ENCODE peak calls at places on chromosomes 6 and 20, in nine cellular contexts. C is transverse colon; F is stimulated activated CD8-positive, alpha-beta memory T cell treated with anti-CD3 and anti-CD28 coated beads, Interleukin-4, amount 100 ng/mL, for 1 hour; G is stomach; Q is renal cortical epithelial cell; K is GM04503; P is omental fat pad; A is tibial artery; V is epithelial cell of esophagus. L is an unnamed sample.
A peak's percentile ranks its signal among the peaks of the same experiment; 100 is the strongest.

GRCh38 chr6:32940656-32941411 is at the start of gene HLA-DMB:
- DNase-seq in C (peak; percentile 61), F (no peak), G (peak; percentile 67), Q (peak; percentile 93), K (no peak), P (no peak), A (peak; percentile 62), V (peak; percentile 84), L (peak; percentile 97)

GRCh38 chr20:22576733-22577514 is 7.4 kb downstream of the FOXA2 start:
- DNase-seq in C (no peak), F (no peak), G (no peak), Q (no peak), K (no peak), P (no peak), A (no peak), V (no peak), L (no peak)

GRCh38 chr6:142419071-142419470 is 117.3 kb downstream of the ADGRG6 start:
- DNase-seq in C (no peak), F (no peak), G (no peak), Q (no peak), K (no peak), P (no peak), A (no peak), V (no peak), L (no peak)

GRCh38 chr6:139588734-139589418 is 214.4 kb upstream of the CITED2 start:
- DNase-seq in C (no peak), F (no peak), G (no peak), Q (peak; percentile 59), K (no peak), P (no peak), A (no peak), V (peak; percentile 38), L (no peak)

GRCh38 chr6:131331146-131331545 is 195.9 kb downstream of the AKAP7 start:
- DNase-seq in C (no peak), F (no peak), G (peak; percentile 27), Q (no peak), K (no peak), P (no peak), A (no peak), V (no peak), L (no peak)

GRCh38 chr20:59770270-59770669 is 163.2 kb downstream of the SYCP2 start:
- DNase-seq in C (no peak), F (no peak), G (no peak), Q (peak; percentile 18), K (no peak), P (no peak), A (no peak), V (no peak), L (no peak)

GRCh38 chr20:63042448-63043071 is 35.8 kb upstream of the BHLHE23 start:
- DNase-seq in C (no peak), F (no peak), G (no peak), Q (no peak), K (no peak), P (no peak), A (no peak), V (no peak), L (peak; percentile 63)

GRCh38 chr20:35355372-35355771 is 56.4 kb downstream of the UQCC1 start:
- DNase-seq in C (no peak), F (no peak), G (no peak), Q (peak; percentile 15), K (no peak), P (no peak), A (no peak), V (no peak), L (no peak)

GRCh38 chr6:144606041-144606440 is 320.9 kb downstream of the UTRN start:
- DNase-seq in C (no peak), F (no peak), G (no peak), Q (no peak), K (no peak), P (no peak), A (no peak), V (no peak), L (no peak)

GRCh38 chr20:44017905-44018683 is 103.4 kb downstream of the TOX2 start:
- DNase-seq in C (peak; percentile 91), F (no peak), G (peak; percentile 74), Q (peak; percentile 87), K (peak; percentile 76), P (no peak), A (peak; percentile 46), V (peak; percentile 87), L (no peak)

GRCh38 chr6:139449611-139450000 is 75.2 kb upstream of the CITED2 start:
- DNase-seq in C (no peak), F (no peak), G (no peak), Q (peak; percentile 45), K (no peak), P (no peak), A (no peak), V (peak; percentile 23), L (no peak)

GRCh38 chr20:58895796-58896180 is 43.3 kb downstream of the GNAS start:
- DNase-seq in C (no peak), F (no peak), G (no peak), Q (no peak), K (no peak), P (no peak), A (no peak), V (no peak), L (no peak)

GRCh38 chr6:145044606-145045275 is 690.6 kb downstream of the EPM2A start:
- DNase-seq in C (no peak), F (no peak), G (no peak), Q (peak; percentile 50), K (peak; percentile 52), P (no peak), A (no peak), V (peak; percentile 61), L (no peak)

GRCh38 chr20:45304464-45304999 is 2.1 kb upstream of the RBPJL start:
- DNase-seq in C (no peak), F (no peak), G (no peak), Q (no peak), K (no peak), P (no peak), A (no peak), V (no peak), L (no peak)

GRCh38 chr6:111764238-111765182 is 108.7 kb downstream of the FYN start:
- DNase-seq in C (peak; percentile 49), F (no peak), G (no peak), Q (no peak), K (no peak), P (no peak), A (no peak), V (no peak), L (peak; percentile 94)

GRCh38 chr6:170030284-170031095 is 260.4 kb downstream of the DLL1 start:
- DNase-seq in C (no peak), F (no peak), G (peak; percentile 22), Q (no peak), K (no peak), P (no peak), A (peak; percentile 8), V (no peak), L (no peak)

GRCh38 chr6:5634525-5634924 is 372.2 kb downstream of the NRN1 start:
- DNase-seq in C (no peak), F (no peak), G (no peak), Q (no peak), K (no peak), P (no peak), A (no peak), V (no peak), L (no peak)

GRCh38 chr20:25325997-25326396 is 64.6 kb downstream of the ABHD12 start:
- DNase-seq in C (no peak), F (no peak), G (no peak), Q (no peak), K (no peak), P (no peak), A (no peak), V (no peak), L (no peak)

L was measured in GM12878.